ENCODE peak calls at places on chromosomes 2 and 18, in ten cellular contexts. T, W, Q, O, J, N, E, H, X and Z are unnamed samples.

GRCh38 chr2:9336534-9337354 is 86.6 kb downstream of the ITGB1BP1 start:
- DNase-seq in T (peak; percentile 97), W (peak; percentile 59), Q (peak; percentile 94), O (peak; percentile 58), J (peak; percentile 95), N (no peak), E (peak; percentile 96), H (peak; percentile 85), X (no peak), Z (peak; percentile 97)

GRCh38 chr2:215479536-215480240 is 43.8 kb upstream of the FN1 start:
- DNase-seq in T (no peak), W (no peak), Q (no peak), O (no peak), J (no peak), N (no peak), E (no peak), H (no peak), X (no peak), Z (no peak)

GRCh38 chr2:75598572-75599155 is 37.9 kb upstream of the EVA1A start:
- DNase-seq in T (no peak), W (no peak), Q (no peak), O (no peak), J (no peak), N (no peak), E (no peak), H (no peak), X (no peak), Z (no peak)

GRCh38 chr2:106034325-106034724 is 159.8 kb downstream of the UXS1 start:
- DNase-seq in T (no peak), W (no peak), Q (no peak), O (no peak), J (no peak), N (no peak), E (no peak), H (no peak), X (no peak), Z (no peak)

GRCh38 chr2:19029655-19030054 is 328.8 kb downstream of the OSR1 start:
- DNase-seq in T (no peak), W (no peak), Q (no peak), O (no peak), J (no peak), N (no peak), E (no peak), H (no peak), X (no peak), Z (peak; percentile 68)

GRCh38 chr2:128395196-128395595 is 76.5 kb upstream of the HS6ST1 start:
- DNase-seq in T (no peak), W (no peak), Q (no peak), O (no peak), J (no peak), N (no peak), E (no peak), H (no peak), X (peak; percentile 41), Z (no peak)

GRCh38 chr2:128734521-128735295 is 416.0 kb upstream of the HS6ST1 start:
- DNase-seq in T (peak; percentile 29), W (peak; percentile 68), Q (peak; percentile 43), O (no peak), J (no peak), N (peak; percentile 59), E (peak; percentile 73), H (no peak), X (no peak), Z (peak; percentile 82)

GRCh38 chr2:196136151-196136550 is 35.2 kb downstream of the STK17B start:
- DNase-seq in T (no peak), W (no peak), Q (no peak), O (no peak), J (no peak), N (no peak), E (no peak), H (no peak), X (no peak), Z (no peak)

GRCh38 chr2:64018715-64019082 is 529 bp downstream of the VPS54 start:
- DNase-seq in T (no peak), W (peak; percentile 60), Q (peak; percentile 53), O (peak; percentile 56), J (peak; percentile 51), N (no peak), E (peak; percentile 46), H (no peak), X (peak; percentile 85), Z (peak; percentile 43)

GRCh38 chr2:54704688-54705605 is 18.5 kb upstream of the EML6 start:
- DNase-seq in T (peak; percentile 77), W (no peak), Q (peak; percentile 80), O (no peak), J (no peak), N (no peak), E (peak; percentile 85), H (peak; percentile 62), X (no peak), Z (peak; percentile 76)

GRCh38 chr2:239473211-239473805 is 72.5 kb upstream of the HDAC4 start:
- DNase-seq in T (no peak), W (no peak), Q (no peak), O (peak; percentile 3), J (no peak), N (no peak), E (no peak), H (no peak), X (no peak), Z (no peak)

GRCh38 chr2:238528953-238529781 is 102.4 kb downstream of the ASB1 start:
- DNase-seq in T (peak; percentile 82), W (no peak), Q (peak; percentile 71), O (no peak), J (peak; percentile 23), N (no peak), E (peak; percentile 14), H (no peak), X (no peak), Z (peak; percentile 54)

GRCh38 chr2:16630463-16630862 is 35.2 kb downstream of the CYRIA start:
- DNase-seq in T (no peak), W (no peak), Q (no peak), O (no peak), J (no peak), N (no peak), E (no peak), H (no peak), X (no peak), Z (no peak)

GRCh38 chr2:223055140-223055539 is 3.1 kb downstream of the KCNE4 start:
- DNase-seq in T (peak; percentile 59), W (no peak), Q (peak; percentile 79), O (peak; percentile 36), J (no peak), N (no peak), E (peak; percentile 92), H (no peak), X (no peak), Z (peak; percentile 71)

GRCh38 chr18:50279752-50280151 is 1.6 kb downstream of the MBD1 start:
- DNase-seq in T (no peak), W (no peak), Q (no peak), O (no peak), J (no peak), N (no peak), E (no peak), H (no peak), X (no peak), Z (no peak)
- H3K4me3 ChIP-seq in T (no peak overlapping the region), W (no peak overlapping the region), Q (no peak overlapping the region), O (no peak overlapping the region), J (no peak overlapping the region), N (no peak overlapping the region), E (peak overlapping the region; percentile 100), H (peak overlapping the region; percentile 81), X (no peak overlapping the region), Z (peak overlapping the region; percentile 99)

GRCh38 chr2:157444643-157445040 is 753 bp upstream of the CYTIP start:
- DNase-seq in T (no peak), W (no peak), Q (no peak), O (no peak), J (no peak), N (no peak), E (no peak), H (no peak), X (no peak), Z (no peak)

GRCh38 chr2:157442636-157443035 is 1.3 kb downstream of the CYTIP start:
- DNase-seq in T (no peak), W (no peak), Q (no peak), O (no peak), J (no peak), N (no peak), E (no peak), H (no peak), X (no peak), Z (no peak)

GRCh38 chr2:157442136-157442535 is 1.8 kb downstream of the CYTIP start:
- DNase-seq in T (no peak), W (no peak), Q (no peak), O (no peak), J (no peak), N (no peak), E (no peak), H (no peak), X (no peak), Z (no peak)

GRCh38 chr2:157443090-157443489 is 799 bp downstream of the CYTIP start:
- DNase-seq in T (no peak), W (no peak), Q (no peak), O (no peak), J (no peak), N (no peak), E (no peak), H (no peak), X (no peak), Z (no peak)

GRCh38 chr2:157443795-157444642 is at the start of gene CYTIP:
- DNase-seq in T (no peak), W (peak; percentile 39), Q (no peak), O (peak; percentile 36), J (peak; percentile 36), N (no peak), E (no peak), H (no peak), X (no peak), Z (no peak)
- H3K4me3 ChIP-seq in T (no peak within 1 kb of the TSS), W (no peak within 1 kb of the TSS), Q (no peak within 1 kb of the TSS), O (peak within 1 kb of the TSS; percentile 14), J (peak within 1 kb of the TSS; percentile 21), N (no peak within 1 kb of the TSS), E (no peak within 1 kb of the TSS), H (no peak within 1 kb of the TSS), X (no peak within 1 kb of the TSS), Z (no peak within 1 kb of the TSS)

GRCh38 chr18:26549486-26550435 is 1.4 kb upstream of the KCTD1 start:
- DNase-seq in T (peak; percentile 38), W (peak; percentile 79), Q (peak; percentile 71), O (peak; percentile 74), J (peak; percentile 79), N (peak; percentile 68), E (peak; percentile 68), H (no peak), X (peak; percentile 90), Z (peak; percentile 68)
- H3K4me3 ChIP-seq in T (peak overlapping the region; percentile 69), W (peak overlapping the region; percentile 65), Q (peak overlapping the region; percentile 68), O (peak overlapping the region; percentile 84), J (peak overlapping the region; percentile 68), N (peak overlapping the region; percentile 75), E (peak overlapping the region; percentile 70), H (peak overlapping the region; percentile 65), X (peak overlapping the region; percentile 73), Z (peak overlapping the region; percentile 63)

GRCh38 chr2:224650815-224651439 is 65.2 kb downstream of the CCDC195 start:
- DNase-seq in T (peak; percentile 56), W (no peak), Q (peak; percentile 57), O (no peak), J (peak; percentile 41), N (no peak), E (peak; percentile 52), H (peak; percentile 39), X (no peak), Z (peak; percentile 64)

GRCh38 chr2:224645722-224646121 is 60.6 kb upstream of the CUL3 start:
- DNase-seq in T (no peak), W (no peak), Q (no peak), O (no peak), J (peak; percentile 33), N (no peak), E (no peak), H (no peak), X (no peak), Z (no peak)

GRCh38 chr2:224640694-224641093 is 55.5 kb upstream of the CUL3 start:
- DNase-seq in T (no peak), W (no peak), Q (no peak), O (no peak), J (no peak), N (no peak), E (no peak), H (no peak), X (no peak), Z (no peak)

GRCh38 chr2:224646242-224646846 is 61.2 kb upstream of the CUL3 start:
- DNase-seq in T (peak; percentile 4), W (no peak), Q (peak; percentile 7), O (no peak), J (no peak), N (no peak), E (peak; percentile 4), H (peak; percentile 1), X (no peak), Z (peak; percentile 28)
- H3K4me3 ChIP-seq in T (no peak overlapping the region), W (no peak overlapping the region), Q (no peak overlapping the region), O (no peak overlapping the region), J (no peak overlapping the region), N (no peak overlapping the region), E (no peak overlapping the region), H (no peak overlapping the region), X (no peak overlapping the region), Z (no peak overlapping the region)